ENCODE peak calls at places on chromosomes 16 and 17, in six cellular contexts. S is mesenchymal stem cell, Q is H1, W is neuronal stem cell, J is IMR-90, A is H9. E is an unnamed sample.

GRCh38 chr16:48629531-48629930 is 19.6 kb upstream of the N4BP1 start:
- DNase-seq in S (no peak), Q (no peak), W (no peak), J (no peak), A (no peak), E (no peak)

GRCh38 chr16:27945233-27945975 is 118.1 kb downstream of the GSG1L start:
- DNase-seq in S (no peak), Q (no peak), W (no peak), J (no peak), A (peak; percentile 35), E (no peak)

GRCh38 chr16:81480856-81481821 is 36.5 kb downstream of the CMIP start:
- DNase-seq in S (peak; percentile 72), Q (no peak), W (no peak), J (peak; percentile 22), A (no peak), E (no peak)

GRCh38 chr16:65661451-65661850 is 539.6 kb upstream of the CDH11 start:
- DNase-seq in S (no peak), Q (no peak), W (no peak), J (no peak), A (no peak), E (no peak)

GRCh38 chr16:14483819-14484385 is 146.2 kb downstream of the PARN start:
- DNase-seq in S (no peak), Q (no peak), W (no peak), J (no peak), A (no peak), E (no peak)

GRCh38 chr16:68216240-68216639 is 19.7 kb downstream of the ESRP2 start:
- DNase-seq in S (no peak), Q (no peak), W (no peak), J (no peak), A (no peak), E (no peak)

GRCh38 chr17:60161598-60162330 is 12.0 kb downstream of the CA4 start:
- DNase-seq in S (no peak), Q (no peak), W (no peak), J (no peak), A (peak; percentile 65), E (peak; percentile 72)

GRCh38 chr17:18981642-18982424 is 22.7 kb downstream of the FAM83G start:
- DNase-seq in S (peak; percentile 77), Q (no peak), W (no peak), J (peak; percentile 82), A (no peak), E (peak; percentile 74)

GRCh38 chr17:57861737-57862409 is 12.0 kb upstream of the MRPS23 start:
- DNase-seq in S (peak; percentile 62), Q (no peak), W (no peak), J (no peak), A (no peak), E (no peak)

GRCh38 chr17:45851464-45851863 is 6.8 kb downstream of the SPPL2C start:
- DNase-seq in S (no peak), Q (no peak), W (no peak), J (no peak), A (no peak), E (no peak)

GRCh38 chr16:851871-852270 is 51.3 kb upstream of the GNG13 start:
- DNase-seq in S (no peak), Q (no peak), W (no peak), J (no peak), A (no peak), E (no peak)

GRCh38 chr16:87241135-87241771 is 75.9 kb downstream of the C16orf95 start:
- DNase-seq in S (no peak), Q (no peak), W (no peak), J (no peak), A (no peak), E (no peak)

GRCh38 chr17:58337600-58338453 is 9.2 kb upstream of the TSPOAP1 start:
- DNase-seq in S (peak; percentile 86), Q (peak; percentile 44), W (no peak), J (peak; percentile 96), A (peak; percentile 94), E (peak; percentile 93)

GRCh38 chr17:49076575-49077384 is 55.8 kb upstream of the B4GALNT2 start:
- DNase-seq in S (peak; percentile 91), Q (no peak), W (no peak), J (peak; percentile 90), A (no peak), E (no peak)

GRCh38 chr17:27407916-27408846 is 48.1 kb upstream of the KSR1 start:
- DNase-seq in S (peak; percentile 60), Q (no peak), W (no peak), J (peak; percentile 51), A (no peak), E (peak; percentile 26)

GRCh38 chr16:66489818-66490217 is 60.1 kb downstream of the TK2 start:
- DNase-seq in S (no peak), Q (no peak), W (no peak), J (no peak), A (no peak), E (no peak)

GRCh38 chr17:45298546-45299285 is 18.1 kb downstream of the MAP3K14 start:
- DNase-seq in S (no peak), Q (no peak), W (no peak), J (no peak), A (no peak), E (no peak)

GRCh38 chr17:19705201-19705600 is 11.2 kb downstream of the SLC47A2 start:
- DNase-seq in S (no peak), Q (no peak), W (no peak), J (no peak), A (peak; percentile 33), E (no peak)

GRCh38 chr17:32755045-32755805 is 121.7 kb downstream of the MYO1D start:
- DNase-seq in S (peak; percentile 80), Q (no peak), W (peak; percentile 39), J (peak; percentile 76), A (no peak), E (peak; percentile 60)

GRCh38 chr17:18980682-18981384 is 23.7 kb downstream of the FAM83G start:
- DNase-seq in S (no peak), Q (no peak), W (no peak), J (peak; percentile 88), A (no peak), E (peak; percentile 72)

GRCh38 chr17:80005360-80006338 is 30.0 kb downstream of the TBC1D16 start:
- DNase-seq in S (peak; percentile 51), Q (no peak), W (peak; percentile 56), J (peak; percentile 31), A (peak; percentile 80), E (peak; percentile 65)

GRCh38 chr16:87878704-87879103 is 9.4 kb upstream of the SLC7A5 start:
- DNase-seq in S (no peak), Q (no peak), W (no peak), J (no peak), A (no peak), E (no peak)

GRCh38 chr17:72476134-72476533 is 355.3 kb downstream of the SOX9 start:
- DNase-seq in S (no peak), Q (no peak), W (no peak), J (no peak), A (no peak), E (no peak)
- H3K4me1 ChIP-seq in S (peaks cover 9% of the 10 kb centered on the region), Q (peaks cover 29% of the 10 kb centered on the region), W (peaks cover 22% of the 10 kb centered on the region), J (no peaks in the 10 kb centered on the region), A (peaks cover 20% of the 10 kb centered on the region), E (no peaks in the 10 kb centered on the region)

DNA sequence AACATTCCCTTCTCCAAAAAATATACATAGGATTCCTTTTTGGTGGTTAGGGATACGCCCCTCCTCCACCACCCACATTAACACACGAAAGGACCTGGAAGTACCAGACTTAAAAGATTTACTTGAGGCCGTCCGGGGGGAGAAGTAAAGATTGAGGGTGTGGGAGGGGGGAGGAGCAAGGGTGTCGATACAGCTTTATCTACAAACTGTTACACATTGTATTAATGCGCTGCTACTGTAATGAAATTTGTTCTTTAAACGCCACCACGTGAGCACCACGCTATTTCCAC is 496 bp downstream of the PALB2 start:
- DNase-seq in S (no peak), Q (peak; percentile 9), W (no peak), J (no peak), A (no peak), E (peak; percentile 49)
- H2BK5ac ChIP-seq in S (no peak overlapping the region), Q (peak overlapping the region; percentile 73), W (peak overlapping the region; percentile 63), J (peak overlapping the region; percentile 42), A (no peak overlapping the region), E (peak overlapping the region; percentile 61)

GRCh38 chr16:57382535-57383275 is 10.4 kb downstream of the CX3CL1 start:
- DNase-seq in S (no peak), Q (no peak), W (no peak), J (no peak), A (no peak), E (no peak)

GRCh38 chr16:57383276-57384247 is 11.3 kb downstream of the CX3CL1 start:
- DNase-seq in S (peak; percentile 48), Q (no peak), W (no peak), J (peak; percentile 36), A (no peak), E (peak; percentile 52)

GRCh38 chr16:57380671-57381462 is 8.6 kb downstream of the CX3CL1 start:
- DNase-seq in S (no peak), Q (no peak), W (no peak), J (peak; percentile 11), A (no peak), E (no peak)

GRCh38 chr16:57379579-57379978 is 7.3 kb downstream of the CX3CL1 start:
- DNase-seq in S (peak; percentile 44), Q (no peak), W (no peak), J (no peak), A (no peak), E (no peak)

DNA sequence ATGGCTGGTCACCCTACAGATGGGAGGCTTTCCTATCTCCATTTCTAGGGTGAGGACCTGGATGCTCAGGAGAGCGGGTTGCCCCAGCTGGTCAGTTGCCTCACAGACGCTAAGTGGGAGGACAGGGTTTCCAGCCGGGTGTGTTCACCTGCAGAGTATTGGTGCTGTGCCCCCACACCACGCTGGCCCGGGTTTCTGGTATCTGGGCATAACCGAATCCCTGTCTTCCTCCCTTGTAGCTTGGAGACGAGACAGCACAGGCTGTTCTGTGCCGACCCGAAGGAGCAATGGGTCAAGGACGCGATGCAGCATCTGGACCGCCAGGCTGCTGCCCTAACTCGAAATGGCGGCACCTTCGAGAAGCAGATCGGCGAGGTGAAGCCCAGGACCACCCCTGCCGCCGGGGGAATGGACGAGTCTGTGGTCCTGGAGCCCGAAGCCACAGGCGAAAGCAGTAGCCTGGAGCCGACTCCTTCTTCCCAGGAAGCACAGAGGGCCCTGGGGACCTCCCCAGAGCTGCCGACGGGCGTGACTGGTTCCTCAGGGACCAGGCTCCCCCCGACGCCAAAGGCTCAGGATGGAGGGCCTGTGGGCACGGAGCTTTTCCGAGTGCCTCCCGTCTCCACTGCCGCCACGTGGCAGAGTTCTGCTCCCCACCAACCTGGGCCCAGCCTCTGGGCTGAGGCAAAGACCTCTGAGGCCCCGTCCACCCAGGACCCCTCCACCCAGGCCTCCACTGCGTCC is 9.7 kb downstream of the CX3CL1 start:
- DNase-seq in S (no peak), Q (no peak), W (no peak), J (no peak), A (no peak), E (no peak)
- H4K8ac ChIP-seq in S (no peak overlapping the region), Q (no peak overlapping the region), W (no peak overlapping the region), J (no peak overlapping the region), A (no peak overlapping the region), E (no peak overlapping the region)

GRCh38 chr16:9091867-9092281 is 430 bp downstream of the HAPSTR1 start:
- DNase-seq in S (peak; percentile 33), Q (no peak), W (peak; percentile 21), J (no peak), A (no peak), E (peak; percentile 27)

GRCh38 chr16:9092282-9092962 is 978 bp downstream of the HAPSTR1 start:
- DNase-seq in S (peak; percentile 40), Q (no peak), W (peak; percentile 41), J (no peak), A (no peak), E (peak; percentile 34)

GRCh38 chr16:9094008-9094846 is 2.8 kb downstream of the HAPSTR1 start:
- DNase-seq in S (no peak), Q (no peak), W (no peak), J (no peak), A (no peak), E (no peak)

GRCh38 chr16:9090960-9091866 is at the start of gene HAPSTR1:
- DNase-seq in S (peak; percentile 100), Q (peak; percentile 100), W (peak; percentile 100), J (peak; percentile 100), A (peak; percentile 100), E (peak; percentile 100)

GRCh38 chr16:9092963-9093477 is 1.6 kb downstream of the HAPSTR1 start:
- DNase-seq in S (no peak), Q (no peak), W (no peak), J (no peak), A (no peak), E (peak; percentile 67)
- H3K4me1 ChIP-seq in S (peaks cover 15% of the 10 kb centered on the region), Q (peaks cover 4% of the 10 kb centered on the region), W (peaks cover 7% of the 10 kb centered on the region), J (peaks cover 8% of the 10 kb centered on the region), A (peaks cover 9% of the 10 kb centered on the region), E (peaks cover 6% of the 10 kb centered on the region)

E was measured in mesendoderm.